ENCODE peak calls at places on chromosomes 7 and 10, in seven cellular contexts. R, W, T, C, A, B and U are unnamed samples.

GRCh38 chr7:4067476-4067760 is 614.7 kb upstream of the FOXK1 start:
- DNase-seq in R (no peak), W (no peak), T (no peak), C (no peak), A (no peak), B (no peak), U (no peak)

GRCh38 chr10:105611244-105611798 is 970.2 kb downstream of the SORCS3 start:
- DNase-seq in R (no peak), W (no peak), T (no peak), C (no peak), A (no peak), B (no peak), U (no peak)

GRCh38 chr10:12419279-12419847 is 70.0 kb downstream of the CAMK1D start:
- DNase-seq in R (peak), W (no peak), T (no peak), C (peak), A (no peak), B (peak), U (peak)

GRCh38 chr7:23472046-23472445 is 1.8 kb upstream of the IGF2BP3 start:
- DNase-seq in R (no peak), W (no peak), T (no peak), C (no peak), A (no peak), B (no peak), U (no peak)

GRCh38 chr7:75695036-75695435 is 43.7 kb downstream of the HIP1 start:
- DNase-seq in R (no peak), W (no peak), T (no peak), C (no peak), A (no peak), B (no peak), U (no peak)

GRCh38 chr7:106064836-106065559 is 47.1 kb downstream of the SYPL1 start:
- DNase-seq in R (peak), W (peak), T (peak), C (peak), A (peak), B (peak), U (peak)

GRCh38 chr10:96017227-96017687 is 26.1 kb upstream of the CCNJ start:
- DNase-seq in R (peak), W (peak), T (peak), C (peak), A (no peak), B (no peak), U (peak)

GRCh38 chr10:91435241-91435640 is 25.1 kb downstream of the HECTD2 start:
- DNase-seq in R (no peak), W (no peak), T (no peak), C (no peak), A (no peak), B (no peak), U (no peak)

GRCh38 chr7:130341882-130342281 is 2.7 kb upstream of the CPA5 start:
- DNase-seq in R (no peak), W (no peak), T (no peak), C (no peak), A (no peak), B (no peak), U (no peak)

GRCh38 chr7:157674715-157675426 is 338.1 kb downstream of the DNAJB6 start:
- DNase-seq in R (no peak), W (no peak), T (no peak), C (no peak), A (no peak), B (no peak), U (no peak)

GRCh38 chr10:80472234-80473095 is 18.4 kb downstream of the TSPAN14 start:
- DNase-seq in R (peak), W (no peak), T (no peak), C (peak), A (no peak), B (no peak), U (peak)

GRCh38 chr7:112990619-112991018 is 96.0 kb downstream of the GPR85 start:
- DNase-seq in R (peak), W (no peak), T (no peak), C (peak), A (no peak), B (no peak), U (peak)

GRCh38 chr7:99844354-99844753 is 16.5 kb downstream of the CYP3A43 start:
- DNase-seq in R (no peak), W (no peak), T (no peak), C (no peak), A (no peak), B (no peak), U (no peak)

GRCh38 chr10:121865554-121865953 is 62.3 kb downstream of the ATE1 start:
- DNase-seq in R (no peak), W (no peak), T (no peak), C (no peak), A (no peak), B (no peak), U (no peak)

GRCh38 chr10:22374489-22375126 is 29.3 kb downstream of the SPAG6 start:
- DNase-seq in R (no peak), W (no peak), T (no peak), C (no peak), A (no peak), B (no peak), U (no peak)

GRCh38 chr7:95684037-95684436 is 87.7 kb upstream of the PDK4 start:
- DNase-seq in R (peak), W (no peak), T (peak), C (peak), A (no peak), B (no peak), U (peak)

GRCh38 chr10:8133146-8133545 is 78.7 kb downstream of the GATA3 start:
- DNase-seq in R (peak), W (no peak), T (no peak), C (no peak), A (no peak), B (no peak), U (no peak)

GRCh38 chr10:28177944-28178637 is 124.8 kb downstream of the MPP7 start:
- DNase-seq in R (peak), W (no peak), T (no peak), C (peak), A (no peak), B (no peak), U (peak)

GRCh38 chr10:21572578-21572977 is 38.5 kb downstream of the MLLT10 start:
- DNase-seq in R (peak), W (no peak), T (no peak), C (peak), A (peak), B (peak), U (no peak)

GRCh38 chr10:28291881-28292297 is 11.0 kb downstream of the MPP7 start:
- DNase-seq in R (peak), W (no peak), T (no peak), C (peak), A (no peak), B (no peak), U (peak)

GRCh38 chr10:22655312-22655973 is 58.9 kb downstream of the PIP4K2A start:
- DNase-seq in R (peak), W (no peak), T (no peak), C (peak), A (no peak), B (no peak), U (peak)

GRCh38 chr10:110307805-110308204 is 3.1 kb upstream of the SMNDC1 start:
- DNase-seq in R (no peak), W (no peak), T (no peak), C (no peak), A (no peak), B (no peak), U (no peak)

GRCh38 chr7:70082026-70082655 is 483.9 kb downstream of the AUTS2 start:
- DNase-seq in R (no peak), W (no peak), T (no peak), C (peak), A (no peak), B (no peak), U (no peak)

GRCh38 chr7:45709168-45710034 is 135.2 kb downstream of the ADCY1 start:
- DNase-seq in R (no peak), W (peak), T (no peak), C (peak), A (no peak), B (no peak), U (no peak)

GRCh38 chr7:134778941-134779740 is at the start of gene CALD1:
- DNase-seq in R (peak), W (peak), T (peak), C (peak), A (peak), B (peak), U (peak)

GRCh38 chr7:116981887-116982430 is 28.7 kb downstream of the ST7 start:
- DNase-seq in R (no peak), W (no peak), T (no peak), C (no peak), A (no peak), B (no peak), U (peak)

GRCh38 chr10:49200859-49201258 is 12.7 kb upstream of the TMEM273 start:
- DNase-seq in R (no peak), W (no peak), T (no peak), C (no peak), A (no peak), B (no peak), U (no peak)

GRCh38 chr7:47034180-47034579 is 547.7 kb downstream of the TNS3 start:
- DNase-seq in R (no peak), W (no peak), T (no peak), C (no peak), A (no peak), B (no peak), U (no peak)

GRCh38 chr10:24209421-24209770 is 458 bp downstream of the KIAA1217 start:
- DNase-seq in R (no peak), W (no peak), T (peak), C (peak), A (no peak), B (no peak), U (peak)

GRCh38 chr7:127137146-127137545 is 115.6 kb downstream of the GRM8 start:
- DNase-seq in R (no peak), W (no peak), T (no peak), C (no peak), A (no peak), B (no peak), U (no peak)

GRCh38 chr10:85280014-85280413 is 951.6 kb downstream of the CCSER2 start:
- DNase-seq in R (no peak), W (no peak), T (peak), C (no peak), A (no peak), B (no peak), U (peak)

GRCh38 chr7:105990726-105991465 is 27.8 kb downstream of the CDHR3 start:
- DNase-seq in R (no peak), W (no peak), T (peak), C (peak), A (peak), B (peak), U (no peak)

GRCh38 chr7:50353894-50354595 is 49.5 kb downstream of the IKZF1 start:
- DNase-seq in R (no peak), W (no peak), T (no peak), C (no peak), A (no peak), B (no peak), U (no peak)

GRCh38 chr10:92847185-92847864 is 995 bp upstream of the EXOC6 start:
- DNase-seq in R (no peak), W (no peak), T (no peak), C (no peak), A (no peak), B (no peak), U (peak)

GRCh38 chr7:151235091-151235787 is 3.0 kb downstream of the CHPF2 start:
- DNase-seq in R (no peak), W (no peak), T (no peak), C (no peak), A (no peak), B (no peak), U (no peak)

GRCh38 chr7:76220185-76221057 is 18.7 kb downstream of the SRRM3 start:
- DNase-seq in R (peak), W (no peak), T (peak), C (peak), A (no peak), B (no peak), U (peak)

GRCh38 chr7:117124585-117125220 is 171.4 kb downstream of the ST7 start:
- DNase-seq in R (peak), W (peak), T (no peak), C (peak), A (no peak), B (peak), U (peak)

GRCh38 chr7:140533394-140533872 is 54.1 kb upstream of the MKRN1 start:
- DNase-seq in R (no peak), W (no peak), T (no peak), C (no peak), A (peak), B (no peak), U (no peak)

GRCh38 chr7:80533287-80533686 is 21.4 kb upstream of the GNAT3 start:
- DNase-seq in R (no peak), W (no peak), T (peak), C (no peak), A (no peak), B (no peak), U (peak)

GRCh38 chr7:6453737-6454136 is 6.0 kb upstream of the DAGLB start:
- DNase-seq in R (peak), W (no peak), T (no peak), C (peak), A (no peak), B (no peak), U (peak)

GRCh38 chr7:39417642-39418041 is 148.6 kb upstream of the YAE1 start:
- DNase-seq in R (no peak), W (no peak), T (no peak), C (no peak), A (no peak), B (no peak), U (no peak)

GRCh38 chr7:39413866-39414668 is 152.1 kb upstream of the YAE1 start:
- DNase-seq in R (peak), W (peak), T (peak), C (peak), A (peak), B (no peak), U (peak)

GRCh38 chr7:39416866-39417265 is 149.3 kb upstream of the YAE1 start:
- DNase-seq in R (no peak), W (no peak), T (no peak), C (no peak), A (no peak), B (no peak), U (no peak)

GRCh38 chr7:39415091-39415820 is 150.9 kb upstream of the YAE1 start:
- DNase-seq in R (no peak), W (no peak), T (no peak), C (no peak), A (no peak), B (no peak), U (no peak)

DNA sequence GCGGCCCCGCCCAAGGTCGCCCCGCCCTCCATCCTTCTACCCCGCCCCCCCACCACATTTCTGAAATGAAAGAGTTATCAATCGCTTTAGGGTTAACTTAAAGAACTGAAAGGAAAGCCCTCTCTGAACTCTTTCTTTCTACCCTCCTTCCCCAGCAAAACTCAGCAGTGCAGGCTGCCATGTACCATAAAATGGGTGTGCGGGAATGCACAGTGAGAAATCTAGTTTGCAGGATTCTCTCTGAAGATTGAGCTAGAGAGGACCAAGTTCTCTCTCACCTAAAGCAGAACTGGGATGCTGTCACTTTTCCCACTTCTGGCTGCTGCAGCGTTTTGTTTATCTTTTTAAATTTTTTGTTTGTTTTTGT is 151.6 kb upstream of the YAE1 start:
- DNase-seq in R (no peak), W (no peak), T (no peak), C (no peak), A (no peak), B (no peak), U (no peak)
- H3K4me3 ChIP-seq in R (peak), W (peak), T (peak), C (peak), A (peak), B (peak), U (peak)

DNA sequence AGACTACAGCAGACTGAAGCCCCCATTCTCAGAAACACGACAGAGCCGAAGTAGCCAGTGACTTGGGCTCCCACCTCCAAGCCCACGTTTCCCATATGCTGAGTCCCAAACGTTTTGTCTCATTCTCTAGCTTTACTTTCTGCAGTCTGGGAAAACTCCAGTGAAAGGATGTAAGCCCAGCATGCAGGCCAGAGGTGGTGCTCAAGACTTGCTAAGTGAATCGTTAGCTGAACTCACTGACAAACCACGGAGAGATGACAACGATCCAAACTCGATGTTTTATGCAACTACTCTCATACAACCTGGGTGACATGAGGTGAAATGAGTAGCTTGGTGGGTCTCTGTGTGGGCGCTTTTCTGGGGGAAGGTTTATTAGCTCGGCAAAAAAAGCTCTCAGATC is 731.8 kb downstream of the SUGCT start:
- DNase-seq in R (peak), W (no peak), T (peak), C (peak), A (no peak), B (peak), U (no peak)
- TF ChIP-seq CTCF in R (peak), W (no peak), T (peak), C (peak), A (no peak), B (peak), U (no peak)

DNA sequence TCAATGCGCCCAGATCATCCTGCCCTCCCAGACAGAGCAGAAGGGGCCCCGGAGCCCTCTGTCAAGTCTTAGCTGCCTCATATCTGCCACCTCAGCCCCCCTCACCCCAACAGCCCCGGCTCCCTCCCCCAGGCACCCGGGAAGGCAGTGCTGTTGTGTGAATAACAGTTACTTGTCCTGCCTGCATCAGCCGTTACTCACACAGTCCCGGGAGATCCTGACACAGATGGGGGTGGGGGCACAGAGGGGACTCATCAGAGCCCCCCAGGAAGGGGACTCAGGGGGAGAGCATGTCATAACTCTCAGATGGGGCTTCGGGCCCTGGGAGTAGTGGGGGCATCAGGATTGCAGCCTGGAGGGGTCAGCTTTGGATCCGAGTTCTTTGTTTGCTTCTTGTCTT is 12.4 kb upstream of the SERPINE1 start:
- DNase-seq in R (no peak), W (no peak), T (no peak), C (no peak), A (no peak), B (no peak), U (peak)
- H3K4me3 ChIP-seq in R (no peak), W (no peak), T (no peak), C (no peak), A (no peak), B (no peak), U (no peak)

DNA sequence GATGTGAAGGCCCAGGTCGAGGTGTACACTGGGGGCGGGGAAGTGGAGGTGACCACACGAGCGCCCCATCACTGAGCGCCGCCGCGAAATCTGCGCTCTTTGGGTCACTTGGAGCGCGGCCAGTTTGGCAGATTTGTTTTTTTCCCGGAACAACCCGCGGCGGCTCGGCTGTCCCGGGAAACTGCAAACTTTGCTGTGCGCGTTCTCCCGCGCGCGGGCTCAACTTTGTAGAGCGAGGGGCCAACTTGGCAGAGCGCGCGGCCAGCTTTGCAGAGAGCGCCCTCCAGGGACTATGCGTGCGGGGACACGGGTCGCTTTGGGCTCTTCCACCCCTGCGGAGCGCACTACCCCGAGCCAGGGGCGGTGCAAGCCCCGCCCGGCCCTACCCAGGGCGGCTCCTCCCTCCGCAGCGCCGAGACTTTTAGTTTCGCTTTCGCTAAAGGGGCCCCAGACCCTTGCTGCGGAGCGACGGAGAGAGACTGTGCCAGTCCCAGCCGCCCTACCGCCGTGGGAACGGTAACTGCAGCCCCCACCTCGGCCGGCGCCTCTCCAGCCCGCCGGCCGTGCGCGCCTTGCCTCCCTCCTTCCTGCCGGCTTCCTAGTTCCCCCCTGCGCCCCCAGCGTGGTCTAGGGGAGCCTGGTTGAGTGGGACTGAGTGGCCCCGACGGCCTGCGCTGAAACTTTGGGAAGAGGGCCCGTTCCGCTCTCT is at the start of gene CASP7:
- DNase-seq in R (peak), W (peak), T (peak), C (peak), A (peak), B (peak), U (peak)
- TF ChIP-seq CTCF in R (no peak), W (no peak), T (peak), C (no peak), A (no peak), B (no peak), U (peak)

GRCh38 chr10:89503151-89503550 is 32.2 kb downstream of the SLC16A12 start:
- DNase-seq in R (no peak), W (no peak), T (no peak), C (no peak), A (no peak), B (no peak), U (no peak)

GRCh38 chr10:89503633-89504345 is 31.6 kb downstream of the SLC16A12 start:
- DNase-seq in R (peak), W (no peak), T (no peak), C (no peak), A (no peak), B (no peak), U (no peak)

GRCh38 chr10:89504691-89505090 is 30.7 kb downstream of the SLC16A12 start:
- DNase-seq in R (no peak), W (no peak), T (no peak), C (no peak), A (no peak), B (no peak), U (no peak)

GRCh38 chr10:89502556-89502955 is 32.8 kb downstream of the SLC16A12 start:
- DNase-seq in R (peak), W (no peak), T (no peak), C (peak), A (no peak), B (no peak), U (peak)

GRCh38 chr10:89505606-89506005 is 29.8 kb downstream of the SLC16A12 start:
- DNase-seq in R (no peak), W (no peak), T (no peak), C (no peak), A (no peak), B (no peak), U (no peak)
- H3K4me3 ChIP-seq in R (no peak), W (no peak), T (no peak), C (no peak), A (no peak), B (no peak), U (no peak)